ENCODE peak calls at places on chromosomes 1 and 21, in six cellular contexts. One of them, this sample, is unnamed. For H3K4me1, the result is how much of the 10 kb centered on the place peaks cover.

GRCh38 chr21:32411366-32412161 is 942 bp upstream of the EVA1C start:
- DNase-seq in K562: peak
- DNase-seq in fibroblast of lung: peak
- DNase-seq in pancreas: peak
- DNase-seq in IMR-90: peak
- DNase-seq in breast epithelium: peak
- DNase-seq in this sample: peak

GRCh38 chr1:184802739-184803492 is 48.3 kb upstream of the EDEM3 start:
- DNase-seq in K562: no peak
- DNase-seq in fibroblast of lung: peak
- DNase-seq in pancreas: no peak
- DNase-seq in IMR-90: peak
- DNase-seq in breast epithelium: no peak
- DNase-seq in this sample: no peak

GRCh38 chr1:231731262-231731661 is 104.7 kb downstream of the DISC1 start:
- DNase-seq in K562: no peak
- DNase-seq in fibroblast of lung: no peak
- DNase-seq in pancreas: no peak
- DNase-seq in IMR-90: no peak
- DNase-seq in breast epithelium: no peak
- DNase-seq in this sample: no peak

GRCh38 chr1:91725961-91726704 is 159.8 kb downstream of the TGFBR3 start:
- DNase-seq in K562: no peak
- DNase-seq in fibroblast of lung: peak
- DNase-seq in pancreas: no peak
- DNase-seq in IMR-90: peak
- DNase-seq in breast epithelium: peak
- DNase-seq in this sample: peak

GRCh38 chr1:42328047-42328625 is 6.9 kb downstream of the FOXJ3 start:
- DNase-seq in K562: peak
- DNase-seq in fibroblast of lung: no peak
- DNase-seq in pancreas: no peak
- DNase-seq in IMR-90: no peak
- DNase-seq in breast epithelium: no peak
- DNase-seq in this sample: no peak

GRCh38 chr1:119870917-119871486 is 25.3 kb downstream of the ADAM30 start:
- DNase-seq in K562: peak
- DNase-seq in fibroblast of lung: peak
- DNase-seq in pancreas: peak
- DNase-seq in IMR-90: peak
- DNase-seq in breast epithelium: peak
- DNase-seq in this sample: peak

GRCh38 chr1:199573047-199573446 is 454.5 kb upstream of the NR5A2 start:
- DNase-seq in K562: no peak
- DNase-seq in fibroblast of lung: no peak
- DNase-seq in pancreas: no peak
- DNase-seq in IMR-90: no peak
- DNase-seq in breast epithelium: no peak
- DNase-seq in this sample: no peak

GRCh38 chr1:167797005-167797404 is 75.2 kb downstream of the MPZL1 start:
- DNase-seq in K562: peak
- DNase-seq in fibroblast of lung: peak
- DNase-seq in pancreas: peak
- DNase-seq in IMR-90: peak
- DNase-seq in breast epithelium: peak
- DNase-seq in this sample: peak

GRCh38 chr1:66599346-66599745 is 65.4 kb downstream of the SGIP1 start:
- DNase-seq in K562: no peak
- DNase-seq in fibroblast of lung: peak
- DNase-seq in pancreas: no peak
- DNase-seq in IMR-90: no peak
- DNase-seq in breast epithelium: no peak
- DNase-seq in this sample: no peak

GRCh38 chr1:59128784-59129227 is 168.1 kb upstream of the FGGY start:
- DNase-seq in K562: no peak
- DNase-seq in fibroblast of lung: peak
- DNase-seq in pancreas: no peak
- DNase-seq in IMR-90: peak
- DNase-seq in breast epithelium: no peak
- DNase-seq in this sample: no peak

GRCh38 chr1:12454406-12455391 is 163.3 kb downstream of the DHRS3 start:
- DNase-seq in K562: no peak
- DNase-seq in fibroblast of lung: peak
- DNase-seq in pancreas: no peak
- DNase-seq in IMR-90: peak
- DNase-seq in breast epithelium: peak
- DNase-seq in this sample: peak

GRCh38 chr1:34899471-34899870 is 30.0 kb downstream of the DLGAP3 start:
- DNase-seq in K562: no peak
- DNase-seq in fibroblast of lung: no peak
- DNase-seq in pancreas: no peak
- DNase-seq in IMR-90: no peak
- DNase-seq in breast epithelium: no peak
- DNase-seq in this sample: no peak

GRCh38 chr1:84350550-84350949 is 47.7 kb upstream of the DNASE2B start:
- DNase-seq in K562: no peak
- DNase-seq in fibroblast of lung: no peak
- DNase-seq in pancreas: no peak
- DNase-seq in IMR-90: no peak
- DNase-seq in breast epithelium: no peak
- DNase-seq in this sample: no peak

GRCh38 chr1:222009105-222009730 is 267.3 kb upstream of the DUSP10 start:
- DNase-seq in K562: peak
- DNase-seq in fibroblast of lung: no peak
- DNase-seq in pancreas: no peak
- DNase-seq in IMR-90: no peak
- DNase-seq in breast epithelium: no peak
- DNase-seq in this sample: peak

GRCh38 chr1:33224166-33224707 is 32.1 kb upstream of the ZNF362 start:
- DNase-seq in K562: no peak
- DNase-seq in fibroblast of lung: no peak
- DNase-seq in pancreas: no peak
- DNase-seq in IMR-90: no peak
- DNase-seq in breast epithelium: no peak
- DNase-seq in this sample: no peak

GRCh38 chr21:32425628-32426027 is 13.1 kb downstream of the EVA1C start:
- DNase-seq in K562: no peak
- DNase-seq in fibroblast of lung: no peak
- DNase-seq in pancreas: no peak
- DNase-seq in IMR-90: no peak
- DNase-seq in breast epithelium: no peak
- DNase-seq in this sample: no peak

GRCh38 chr1:74641876-74642275 is 31.7 kb downstream of the ERICH3 start:
- DNase-seq in K562: no peak
- DNase-seq in fibroblast of lung: peak
- DNase-seq in pancreas: no peak
- DNase-seq in IMR-90: no peak
- DNase-seq in breast epithelium: no peak
- DNase-seq in this sample: no peak

GRCh38 chr1:13478687-13479086 is 35.1 kb downstream of the LRRC38 start:
- DNase-seq in K562: no peak
- DNase-seq in fibroblast of lung: no peak
- DNase-seq in pancreas: no peak
- DNase-seq in IMR-90: no peak
- DNase-seq in breast epithelium: no peak
- DNase-seq in this sample: no peak

GRCh38 chr21:42238185-42238934 is 19.4 kb downstream of the ABCG1 start:
- DNase-seq in K562: no peak
- DNase-seq in fibroblast of lung: no peak
- DNase-seq in pancreas: no peak
- DNase-seq in IMR-90: no peak
- DNase-seq in breast epithelium: no peak
- DNase-seq in this sample: no peak

GRCh38 chr21:45612096-45613019 is 31.2 kb upstream of the PCBP3 start:
- DNase-seq in K562: no peak
- DNase-seq in fibroblast of lung: peak
- DNase-seq in pancreas: no peak
- DNase-seq in IMR-90: peak
- DNase-seq in breast epithelium: no peak
- DNase-seq in this sample: no peak

GRCh38 chr21:29639366-29640232 is 300.2 kb downstream of the GRIK1 start:
- DNase-seq in K562: no peak
- DNase-seq in fibroblast of lung: no peak
- DNase-seq in pancreas: no peak
- DNase-seq in IMR-90: no peak
- DNase-seq in breast epithelium: no peak
- DNase-seq in this sample: no peak

GRCh38 chr1:245156736-245157505 is 2.1 kb downstream of the KIF26B start:
- DNase-seq in K562: no peak
- DNase-seq in fibroblast of lung: peak
- DNase-seq in pancreas: no peak
- DNase-seq in IMR-90: peak
- DNase-seq in breast epithelium: no peak
- DNase-seq in this sample: no peak

GRCh38 chr1:107196973-107197562 is 56.2 kb downstream of the NTNG1 start:
- DNase-seq in K562: peak
- DNase-seq in fibroblast of lung: peak
- DNase-seq in pancreas: no peak
- DNase-seq in IMR-90: peak
- DNase-seq in breast epithelium: no peak
- DNase-seq in this sample: no peak

GRCh38 chr1:197356723-197357533 is 88.9 kb downstream of the CRB1 start:
- DNase-seq in K562: peak
- DNase-seq in fibroblast of lung: peak
- DNase-seq in pancreas: no peak
- DNase-seq in IMR-90: peak
- DNase-seq in breast epithelium: no peak
- DNase-seq in this sample: peak

GRCh38 chr1:4433075-4433474 is 221.3 kb upstream of the AJAP1 start:
- DNase-seq in K562: no peak
- DNase-seq in fibroblast of lung: no peak
- DNase-seq in pancreas: no peak
- DNase-seq in IMR-90: no peak
- DNase-seq in breast epithelium: no peak
- DNase-seq in this sample: no peak

DNA sequence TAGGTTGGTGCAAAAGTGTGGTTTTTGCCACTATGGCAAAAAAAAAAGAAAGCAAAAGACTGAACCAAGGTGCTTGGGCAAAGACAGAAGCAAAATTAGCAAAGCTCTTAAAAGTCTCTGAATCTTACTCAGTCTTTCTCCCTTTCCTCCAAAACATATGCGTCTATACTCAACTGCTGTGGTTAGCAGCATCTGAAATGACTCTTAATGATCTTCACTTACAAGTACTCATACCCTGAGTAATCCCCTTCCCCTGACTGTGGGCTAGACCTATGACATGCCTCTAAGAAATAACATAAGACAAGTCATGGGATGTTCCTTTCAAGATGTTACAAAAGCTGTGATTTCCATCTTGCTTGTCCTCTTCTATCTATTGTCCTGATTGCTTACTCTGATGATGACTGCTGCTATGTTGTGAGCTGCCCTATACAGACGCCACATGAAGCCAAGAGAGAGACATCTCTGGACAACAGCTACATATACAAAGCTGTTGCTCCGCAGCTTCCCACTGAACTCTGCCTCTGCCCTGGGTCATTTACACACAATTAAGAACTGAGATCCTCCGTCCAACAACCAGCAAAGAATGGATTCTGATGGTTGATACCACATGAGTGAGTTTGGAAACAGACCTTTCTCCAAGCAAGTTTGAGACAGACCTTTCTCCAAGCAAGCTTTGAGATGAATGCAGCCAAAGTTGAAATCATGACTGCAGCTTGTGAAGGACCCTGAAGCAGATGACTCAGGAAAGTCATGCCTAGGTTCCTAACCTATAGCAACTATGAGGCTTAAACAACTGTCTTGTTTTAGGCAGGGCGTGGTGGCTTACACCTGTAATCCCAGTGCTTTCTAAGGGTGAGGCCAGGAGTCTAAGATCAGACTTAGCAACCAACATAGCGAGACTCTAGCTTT is 55.2 kb downstream of the PUM1 start:
- DNase-seq in K562: no peak
- DNase-seq in fibroblast of lung: peak
- DNase-seq in pancreas: no peak
- DNase-seq in IMR-90: peak
- DNase-seq in breast epithelium: no peak
- DNase-seq in this sample: no peak
- H3K4me1 ChIP-seq in K562: under half
- H3K4me1 ChIP-seq in fibroblast of lung: under half
- H3K4me1 ChIP-seq in pancreas: under half
- H3K4me1 ChIP-seq in IMR-90: under half
- H3K4me1 ChIP-seq in breast epithelium: under half
- H3K4me1 ChIP-seq in this sample: half or more

GRCh38 chr1:15424146-15424667 is 14.0 kb upstream of the CTRC start:
- DNase-seq in K562: peak
- DNase-seq in fibroblast of lung: no peak
- DNase-seq in pancreas: peak
- DNase-seq in IMR-90: no peak
- DNase-seq in breast epithelium: no peak
- DNase-seq in this sample: peak
- H3K4me1 ChIP-seq in K562: half or more
- H3K4me1 ChIP-seq in fibroblast of lung: under half
- H3K4me1 ChIP-seq in pancreas: under half
- H3K4me1 ChIP-seq in IMR-90: under half
- H3K4me1 ChIP-seq in breast epithelium: under half
- H3K4me1 ChIP-seq in this sample: under half

DNA sequence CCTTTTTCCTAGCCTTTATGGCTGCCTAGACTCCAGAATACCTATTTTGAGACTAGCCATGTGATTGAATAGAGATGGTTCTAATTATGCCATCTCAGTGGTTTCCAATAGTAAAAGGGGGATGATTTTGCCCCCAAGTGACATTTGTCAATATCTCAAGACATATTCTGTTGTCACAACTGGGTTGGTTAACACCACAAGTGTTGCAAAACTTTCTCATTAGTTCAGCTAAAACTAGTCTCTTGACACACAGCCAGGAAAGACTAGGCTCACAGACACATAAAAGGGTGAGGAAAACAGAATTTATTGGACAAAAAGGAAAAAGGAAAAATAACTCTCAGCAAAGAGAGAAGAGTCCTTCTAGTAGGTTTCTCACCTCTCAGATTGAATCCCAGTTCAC is 39.9 kb upstream of the GBP5 start:
- DNase-seq in K562: no peak
- DNase-seq in fibroblast of lung: no peak
- DNase-seq in pancreas: no peak
- DNase-seq in IMR-90: no peak
- DNase-seq in breast epithelium: no peak
- DNase-seq in this sample: no peak
- H3K4me1 ChIP-seq in K562: under half
- H3K4me1 ChIP-seq in fibroblast of lung: under half
- H3K4me1 ChIP-seq in pancreas: under half
- H3K4me1 ChIP-seq in IMR-90: under half
- H3K4me1 ChIP-seq in breast epithelium: under half
- H3K4me1 ChIP-seq in this sample: under half

DNA sequence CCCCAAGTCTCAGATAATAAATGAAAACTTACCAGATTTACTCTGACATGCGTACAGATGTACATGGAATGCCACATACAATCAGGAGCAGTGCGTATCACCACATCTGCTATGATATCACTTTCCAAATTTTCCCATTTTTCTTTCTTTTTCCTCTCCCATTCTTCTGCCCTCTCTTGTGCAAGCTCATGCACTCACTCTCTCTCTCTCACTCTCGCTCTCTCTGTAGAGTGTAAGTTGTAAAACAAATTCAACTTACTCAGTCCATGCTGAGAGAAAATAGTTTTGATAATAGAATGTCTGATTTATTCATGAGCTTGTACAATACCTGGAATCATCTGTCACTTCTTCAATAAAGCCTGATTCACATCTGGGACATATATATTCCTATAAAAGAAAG is 35.3 kb downstream of the RNF115 start:
- DNase-seq in K562: no peak
- DNase-seq in fibroblast of lung: no peak
- DNase-seq in pancreas: no peak
- DNase-seq in IMR-90: no peak
- DNase-seq in breast epithelium: no peak
- DNase-seq in this sample: no peak
- H3K4me1 ChIP-seq in K562: under half
- H3K4me1 ChIP-seq in fibroblast of lung: under half
- H3K4me1 ChIP-seq in pancreas: under half
- H3K4me1 ChIP-seq in IMR-90: under half
- H3K4me1 ChIP-seq in breast epithelium: under half
- H3K4me1 ChIP-seq in this sample: under half